ENCODE peak calls at places on chromosomes 5 and 9, in five cellular contexts. Z is iris pigment epithelial cell; P is HT1080; O is activated T-helper 1 cell treated with anti-CD3 and anti-CD28 coated beads, Interleukin-2, amount 50 U/mL, for 16 hours; S is CD4-positive, alpha-beta memory T cell. B is an unnamed sample.

GRCh38 chr5:124948062-124948753 is 201.8 kb upstream of the ZNF608 start:
- DNase-seq in Z (no peak), P (no peak), O (no peak), S (no peak), B (no peak)

GRCh38 chr9:121095057-121095456 is 20.3 kb downstream of the CNTRL start:
- DNase-seq in Z (no peak), P (no peak), O (no peak), S (no peak), B (no peak)

GRCh38 chr9:128008171-128008570 is 27.4 kb upstream of the EEIG1 start:
- DNase-seq in Z (no peak), P (no peak), O (no peak), S (no peak), B (no peak)

GRCh38 chr5:134553816-134554215 is 28.3 kb downstream of the JADE2 start:
- DNase-seq in Z (no peak), P (no peak), O (no peak), S (no peak), B (no peak)

GRCh38 chr9:116002624-116003023 is 151.0 kb upstream of the PAPPA start:
- DNase-seq in Z (peak), P (peak), O (no peak), S (no peak), B (no peak)

GRCh38 chr5:52799358-52799982 is 11.8 kb downstream of the ITGA1 start:
- DNase-seq in Z (peak), P (peak), O (no peak), S (no peak), B (peak)

GRCh38 chr5:90529939-90530677 is 724 bp upstream of the LYSMD3 start:
- DNase-seq in Z (peak), P (peak), O (peak), S (no peak), B (peak)

GRCh38 chr5:124554746-124555145 is 191.7 kb downstream of the ZNF608 start:
- DNase-seq in Z (no peak), P (no peak), O (no peak), S (no peak), B (no peak)

GRCh38 chr9:9950813-9951212 is 662.0 kb downstream of the PTPRD start:
- DNase-seq in Z (peak), P (no peak), O (no peak), S (no peak), B (no peak)

GRCh38 chr9:27447036-27447700 is 76.9 kb upstream of the IFNK start:
- DNase-seq in Z (no peak), P (no peak), O (no peak), S (no peak), B (no peak)

GRCh38 chr5:74542477-74542876 is 98.1 kb downstream of the ENC1 start:
- DNase-seq in Z (peak), P (peak), O (no peak), S (no peak), B (no peak)

GRCh38 chr9:106587021-106587420 is 275.9 kb upstream of the ZNF462 start:
- DNase-seq in Z (no peak), P (no peak), O (no peak), S (no peak), B (no peak)

GRCh38 chr9:75039006-75039405 is 10.9 kb upstream of the CARNMT1 start:
- DNase-seq in Z (peak), P (peak), O (no peak), S (no peak), B (no peak)

GRCh38 chr5:37951946-37952721 is 112.3 kb upstream of the GDNF start:
- DNase-seq in Z (peak), P (no peak), O (no peak), S (no peak), B (no peak)

GRCh38 chr9:96491079-96491879 is 41.3 kb downstream of the HABP4 start:
- DNase-seq in Z (peak), P (no peak), O (peak), S (no peak), B (no peak)

GRCh38 chr9:97570899-97571298 is 62.3 kb downstream of the TSTD2 start:
- DNase-seq in Z (no peak), P (no peak), O (no peak), S (no peak), B (no peak)

GRCh38 chr9:116280529-116280928 is 126.9 kb downstream of the PAPPA start:
- DNase-seq in Z (no peak), P (no peak), O (no peak), S (no peak), B (no peak)

B was measured in GM10248.